ENCODE peak calls at places on chromosomes 2 and 18, in nine cellular contexts. F is tibial nerve, G is ovary, I is A549, L is stomach, C is HepG2, X is sigmoid colon, B is K562, R is SK-N-SH. J is an unnamed sample.
A peak's percentile ranks its signal among the peaks of the same experiment; 100 is the strongest.

GRCh38 chr18:3912705-3913104 is 462.7 kb downstream of the TGIF1 start:
- DNase-seq in F (no peak), G (no peak), I (no peak), L (no peak), C (no peak), X (no peak), B (no peak), R (no peak), J (no peak)

GRCh38 chr18:10473152-10473551 is 18.7 kb downstream of the APCDD1 start:
- DNase-seq in F (no peak), G (no peak), I (no peak), L (no peak), C (no peak), X (no peak), B (no peak), R (no peak), J (no peak)

GRCh38 chr2:223688094-223688835 is 86.1 kb upstream of the SCG2 start:
- DNase-seq in F (no peak), G (no peak), I (no peak), L (no peak), C (no peak), X (no peak), B (no peak), R (no peak), J (no peak)

GRCh38 chr2:163649080-163649479 is 86.7 kb downstream of the FIGN start:
- DNase-seq in F (no peak), G (no peak), I (no peak), L (no peak), C (no peak), X (no peak), B (no peak), R (no peak), J (no peak)

GRCh38 chr2:103459302-103459701 is 697.5 kb downstream of the TMEM182 start:
- DNase-seq in F (no peak), G (no peak), I (peak; percentile 2), L (no peak), C (no peak), X (no peak), B (no peak), R (no peak), J (no peak)

GRCh38 chr18:24112874-24113615 is 25.8 kb upstream of the CABYR start:
- DNase-seq in F (no peak), G (no peak), I (peak; percentile 10), L (no peak), C (peak; percentile 87), X (no peak), B (no peak), R (no peak), J (peak; percentile 74)

GRCh38 chr2:239903803-239904202 is 121.3 kb downstream of the NDUFA10 start:
- DNase-seq in F (no peak), G (no peak), I (no peak), L (no peak), C (no peak), X (no peak), B (no peak), R (no peak), J (peak; percentile 70)

GRCh38 chr2:138829326-138829725 is 49.1 kb upstream of the NXPH2 start:
- DNase-seq in F (no peak), G (peak; percentile 27), I (peak; percentile 64), L (no peak), C (peak; percentile 64), X (no peak), B (peak; percentile 37), R (peak; percentile 49), J (no peak)

GRCh38 chr2:38653380-38653714 is 12.6 kb upstream of the GALM start:
- DNase-seq in F (no peak), G (no peak), I (no peak), L (no peak), C (no peak), X (no peak), B (no peak), R (no peak), J (no peak)

GRCh38 chr2:38653715-38654494 is 12.0 kb upstream of the GALM start:
- DNase-seq in F (no peak), G (no peak), I (no peak), L (no peak), C (peak; percentile 53), X (no peak), B (no peak), R (no peak), J (no peak)

GRCh38 chr2:38654495-38655381 is 11.2 kb upstream of the GALM start:
- DNase-seq in F (no peak), G (no peak), I (no peak), L (no peak), C (no peak), X (no peak), B (peak; percentile 32), R (no peak), J (no peak)

GRCh38 chr2:38656866-38657265 is 9.0 kb upstream of the GALM start:
- DNase-seq in F (no peak), G (no peak), I (no peak), L (no peak), C (no peak), X (no peak), B (no peak), R (no peak), J (no peak)

DNA sequence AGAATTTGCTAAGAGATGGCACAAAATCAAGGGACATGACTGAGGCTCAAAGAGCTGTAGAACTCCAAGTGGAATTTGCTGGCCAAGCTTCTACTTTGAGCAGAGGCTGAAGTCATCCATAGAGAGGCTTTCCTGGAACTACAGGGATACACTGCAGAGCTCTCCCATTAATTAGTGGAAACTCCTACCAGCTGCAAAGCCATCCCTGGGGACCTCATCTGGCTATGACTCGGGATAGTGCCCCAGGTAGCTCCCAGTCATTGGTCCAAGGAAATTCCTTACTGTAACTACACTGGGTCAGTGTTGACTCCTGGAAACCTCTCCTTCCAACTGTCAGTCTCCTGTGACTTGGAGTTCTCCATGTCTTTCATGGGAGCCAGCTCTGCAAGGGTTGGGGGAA is 10.5 kb upstream of the GALM start:
- DNase-seq in F (no peak), G (no peak), I (no peak), L (no peak), C (no peak), X (no peak), B (no peak), R (no peak), J (no peak)
- TF ChIP-seq EP300 in F (no peak), G (no peak), I (no peak), L (no peak), C (no peak), X (no peak), B (no peak), R (no peak), J (no peak)

GRCh38 chr2:209368406-209368805 is 55.4 kb upstream of the MAP2 start:
- DNase-seq in F (no peak), G (no peak), I (peak; percentile 10), L (no peak), C (no peak), X (no peak), B (no peak), R (no peak), J (no peak)

GRCh38 chr2:209371407-209371806 is 52.4 kb upstream of the MAP2 start:
- DNase-seq in F (no peak), G (no peak), I (no peak), L (no peak), C (no peak), X (no peak), B (no peak), R (no peak), J (no peak)

GRCh38 chr2:209367091-209367747 is 56.6 kb upstream of the MAP2 start:
- DNase-seq in F (no peak), G (no peak), I (no peak), L (no peak), C (no peak), X (no peak), B (no peak), R (no peak), J (no peak)

DNA sequence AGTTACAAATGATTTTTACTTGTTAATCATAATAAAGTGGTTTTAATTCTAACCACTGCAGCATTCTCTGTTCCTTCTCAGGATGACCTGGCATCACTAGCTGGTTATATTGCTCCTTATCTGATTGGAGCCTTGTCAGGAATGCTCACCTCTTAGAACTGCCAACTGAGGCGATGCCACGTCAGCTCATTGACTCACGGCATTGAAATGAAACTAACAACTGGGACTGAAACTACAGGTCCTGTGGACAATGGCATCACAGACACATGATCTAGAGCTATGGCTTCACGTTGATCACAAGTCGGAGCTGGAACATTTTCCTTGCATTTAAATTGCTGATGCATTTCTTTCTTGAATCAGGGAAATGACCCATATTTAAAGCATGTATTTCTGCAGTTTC is 54.9 kb upstream of the MAP2 start:
- DNase-seq in F (no peak), G (no peak), I (peak; percentile 83), L (peak; percentile 74), C (peak; percentile 54), X (no peak), B (no peak), R (no peak), J (no peak)
- TF ChIP-seq EP300 in F (no peak), G (no peak), I (no peak), L (no peak), C (no peak), X (no peak), B (no peak), R (peak; percentile 98), J (no peak)

DNA sequence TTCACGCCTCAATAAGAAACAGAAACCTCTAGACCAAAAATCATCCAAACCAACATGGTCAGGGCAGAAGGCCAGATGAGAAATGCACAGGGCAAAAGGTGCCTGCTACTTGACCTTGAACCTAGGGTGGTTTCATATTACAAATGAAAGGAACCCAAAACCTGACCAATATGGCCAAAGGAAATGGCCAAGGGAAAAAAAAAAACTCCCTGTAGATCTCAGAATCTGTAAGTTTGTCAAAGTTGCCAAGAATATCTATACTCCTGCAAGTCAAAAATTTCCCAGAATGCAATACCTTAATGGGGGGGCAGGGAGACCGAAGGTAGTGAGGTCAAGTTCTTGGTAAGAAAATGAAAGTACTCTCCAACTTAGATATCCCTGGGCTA is 47.2 kb downstream of the HIBCH start:
- DNase-seq in F (no peak), G (no peak), I (no peak), L (no peak), C (no peak), X (no peak), B (no peak), R (no peak), J (no peak)
- TF ChIP-seq EP300 in F (no peak), G (no peak), I (no peak), L (no peak), C (no peak), X (no peak), B (no peak), R (no peak), J (no peak)

DNA sequence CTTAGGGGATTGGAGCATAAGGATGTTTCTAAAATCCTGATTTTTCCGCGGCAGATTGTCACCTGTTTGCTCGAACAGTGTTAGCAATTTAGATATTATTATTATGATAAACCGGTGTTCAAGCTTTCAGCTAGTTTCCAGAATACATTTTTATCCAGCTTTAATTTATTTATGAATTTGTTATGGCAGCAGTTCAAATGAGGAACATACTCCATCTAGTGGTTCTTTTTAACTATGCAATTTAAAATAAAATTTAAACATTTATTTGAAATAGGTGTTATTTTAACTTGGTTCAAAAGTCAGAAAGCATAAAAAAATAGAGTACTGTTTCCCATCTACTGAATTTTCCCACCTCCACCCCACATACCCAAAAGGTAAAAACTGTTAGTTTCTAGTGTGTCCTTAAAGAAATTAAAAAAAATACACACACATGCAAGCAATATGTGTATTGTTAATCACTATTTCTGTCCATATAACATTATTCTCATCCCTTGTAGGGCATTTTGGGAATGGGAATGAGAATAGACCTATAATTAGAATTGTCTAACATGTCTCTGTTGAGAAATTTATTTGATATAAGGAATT is 23.2 kb downstream of the ACOXL start:
- DNase-seq in F (no peak), G (no peak), I (no peak), L (no peak), C (no peak), X (no peak), B (no peak), R (peak; percentile 28), J (no peak)
- TF ChIP-seq EP300 in F (no peak), G (no peak), I (no peak), L (no peak), C (no peak), X (no peak), B (no peak), R (no peak), J (no peak)

J was measured in esophagus muscularis mucosa.